ENCODE peak calls at places on chromosome 14, in seven cellular contexts. E, O, B, K, F, J and L are unnamed samples.

GRCh38 chr14:32327255-32327961 is 1.7 kb upstream of the AKAP6 start:
- DNase-seq in E (no peak), O (no peak), B (no peak), K (no peak), F (no peak), J (no peak), L (no peak)

GRCh38 chr14:69712637-69713088 is 54.3 kb upstream of the SRSF5 start:
- DNase-seq in E (no peak), O (peak), B (no peak), K (peak), F (peak), J (no peak), L (no peak)

GRCh38 chr14:83463500-83464098 is 1929.9 kb upstream of the SEL1L start:
- DNase-seq in E (no peak), O (peak), B (peak), K (peak), F (peak), J (no peak), L (no peak)

GRCh38 chr14:91261115-91261514 is 16.6 kb upstream of the GPR68 start:
- DNase-seq in E (no peak), O (no peak), B (no peak), K (no peak), F (no peak), J (no peak), L (no peak)

GRCh38 chr14:104715416-104715815 is 8.6 kb upstream of the ADSS1 start:
- DNase-seq in E (no peak), O (no peak), B (no peak), K (no peak), F (no peak), J (no peak), L (no peak)

GRCh38 chr14:93712838-93713724 is 75.2 kb downstream of the PRIMA1 start:
- DNase-seq in E (no peak), O (no peak), B (no peak), K (no peak), F (no peak), J (peak), L (peak)

GRCh38 chr14:69002069-69002468 is 23.0 kb upstream of the ACTN1 start:
- DNase-seq in E (no peak), O (no peak), B (no peak), K (peak), F (peak), J (no peak), L (no peak)

GRCh38 chr14:32724864-32725550 is 213.7 kb upstream of the NPAS3 start:
- DNase-seq in E (peak), O (no peak), B (no peak), K (no peak), F (no peak), J (no peak), L (peak)

GRCh38 chr14:77593501-77593911 is 22.9 kb downstream of the SPTLC2 start:
- DNase-seq in E (no peak), O (no peak), B (no peak), K (no peak), F (no peak), J (no peak), L (no peak)

GRCh38 chr14:59728294-59728693 is 142.3 kb downstream of the RTN1 start:
- DNase-seq in E (no peak), O (peak), B (no peak), K (no peak), F (no peak), J (no peak), L (no peak)

GRCh38 chr14:73723411-73723798 is 9.2 kb upstream of the PNMA1 start:
- DNase-seq in E (peak), O (no peak), B (no peak), K (no peak), F (no peak), J (no peak), L (no peak)

GRCh38 chr14:20417250-20418186 is 4.2 kb upstream of the TEP1 start:
- DNase-seq in E (no peak), O (no peak), B (no peak), K (no peak), F (no peak), J (no peak), L (no peak)

GRCh38 chr14:49621114-49621881 is 699 bp downstream of the MGAT2 start:
- DNase-seq in E (no peak), O (peak), B (peak), K (peak), F (peak), J (no peak), L (peak)

GRCh38 chr14:55609681-55610080 is 29.7 kb downstream of the KTN1 start:
- DNase-seq in E (no peak), O (no peak), B (no peak), K (no peak), F (no peak), J (no peak), L (no peak)

GRCh38 chr14:50037837-50038236 is 78.5 kb downstream of the VCPKMT start:
- DNase-seq in E (no peak), O (no peak), B (no peak), K (no peak), F (no peak), J (no peak), L (no peak)

GRCh38 chr14:81319946-81320345 is 80.2 kb downstream of the STON2 start:
- DNase-seq in E (no peak), O (no peak), B (no peak), K (no peak), F (no peak), J (no peak), L (no peak)

GRCh38 chr14:103616635-103617300 is 12.2 kb upstream of the KLC1 start:
- DNase-seq in E (no peak), O (no peak), B (no peak), K (no peak), F (no peak), J (no peak), L (no peak)

GRCh38 chr14:92513204-92513965 is at the start of gene RIN3:
- DNase-seq in E (no peak), O (peak), B (peak), K (peak), F (peak), J (no peak), L (no peak)

GRCh38 chr14:97408937-97409860 is 612.0 kb downstream of the VRK1 start:
- DNase-seq in E (no peak), O (no peak), B (no peak), K (no peak), F (no peak), J (no peak), L (no peak)

DNA sequence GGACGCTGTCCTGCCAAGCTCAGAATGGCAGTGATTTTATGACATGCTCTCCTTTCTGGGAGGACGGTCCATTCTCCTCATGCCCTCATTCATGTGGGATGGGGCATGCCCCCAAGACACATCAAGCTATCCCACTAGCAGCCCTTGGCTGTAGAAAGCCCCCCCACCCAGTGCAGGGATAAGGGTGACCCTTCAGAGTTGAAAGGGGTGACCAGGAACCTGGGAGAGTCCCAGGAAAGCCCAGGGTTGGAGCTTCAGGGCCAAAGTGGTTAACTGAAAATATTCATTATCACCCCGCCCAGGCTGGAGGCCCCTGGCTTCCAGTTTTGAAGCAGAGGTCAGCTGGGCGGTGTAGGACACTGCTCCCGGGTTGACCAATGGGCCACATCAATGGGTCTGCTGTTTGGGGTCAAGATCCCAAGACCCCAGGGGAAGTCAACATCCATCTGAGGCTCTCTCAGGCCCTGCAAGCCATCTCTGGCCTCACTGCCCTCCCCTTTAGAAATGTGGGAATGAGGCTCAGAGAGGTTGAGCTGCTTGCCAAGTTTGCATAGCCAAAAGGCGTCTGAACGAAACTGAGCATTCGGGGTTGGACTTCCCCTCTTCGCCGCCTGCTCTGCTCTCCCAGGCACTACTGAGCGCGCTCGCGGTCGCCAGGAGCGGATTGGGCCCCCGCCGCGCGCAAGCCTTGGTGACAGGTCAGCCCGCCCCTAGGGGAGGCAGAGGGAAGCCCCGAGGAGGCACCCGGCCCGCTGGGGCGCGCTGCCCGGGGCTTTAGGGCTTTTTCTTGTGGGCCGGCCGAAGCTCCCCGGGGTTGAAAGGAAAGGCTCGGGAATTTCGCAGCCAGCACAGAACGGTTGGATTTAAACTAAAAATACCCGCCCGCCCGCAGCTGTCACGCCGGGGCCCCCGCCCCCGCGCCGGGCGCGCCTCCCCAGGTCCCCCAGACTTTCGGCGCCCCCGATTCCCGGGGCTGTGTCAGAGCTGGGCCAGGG is 630 bp downstream of the SYNE3 start:
- DNase-seq in E (no peak), O (peak), B (peak), K (peak), F (peak), J (no peak), L (no peak)
- TF ChIP-seq CTCF in E (peak), O (no peak), B (peak), K (peak), F (peak), J (no peak), L (peak)

GRCh38 chr14:53151867-53152626 is 1.1 kb downstream of the DDHD1 start:
- DNase-seq in E (peak), O (peak), B (peak), K (peak), F (peak), J (peak), L (peak)
- TF ChIP-seq CTCF in E (no peak), O (no peak), B (peak), K (peak), F (no peak), J (no peak), L (peak)

DNA sequence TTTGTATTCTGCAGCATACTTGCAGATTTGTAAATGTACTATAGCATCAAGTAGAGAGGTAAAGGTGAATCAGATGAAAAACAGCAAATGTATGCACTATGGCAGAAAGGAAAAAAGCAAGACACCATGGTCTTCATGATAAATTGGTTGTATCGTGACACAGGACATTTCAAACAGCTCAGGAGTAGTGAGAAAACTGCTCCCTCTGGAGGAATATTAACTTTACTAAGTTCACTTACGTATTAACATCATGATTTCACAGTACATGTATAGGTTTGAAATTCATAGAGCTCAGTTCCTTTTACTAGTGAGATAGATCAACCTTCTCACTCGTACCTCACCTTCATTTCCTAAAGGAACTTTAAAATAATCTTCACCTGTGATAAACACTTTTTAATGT is 6.5 kb downstream of the MBIP start:
- DNase-seq in E (no peak), O (no peak), B (no peak), K (no peak), F (no peak), J (no peak), L (no peak)
- TF ChIP-seq CTCF in E (peak), O (no peak), B (no peak), K (no peak), F (no peak), J (no peak), L (peak)

GRCh38 chr14:22836301-22837058 is at the start of gene MMP14:
- DNase-seq in E (no peak), O (peak), B (peak), K (peak), F (peak), J (no peak), L (peak)
- TF ChIP-seq CTCF in E (peak), O (no peak), B (peak), K (peak), F (peak), J (no peak), L (peak)

GRCh38 chr14:37181441-37181840 is 9.0 kb upstream of the SLC25A21 start:
- DNase-seq in E (no peak), O (no peak), B (no peak), K (no peak), F (no peak), J (no peak), L (no peak)

GRCh38 chr14:37186865-37187264 is 10.9 kb upstream of the MIPOL1 start:
- DNase-seq in E (no peak), O (no peak), B (no peak), K (no peak), F (no peak), J (no peak), L (no peak)

GRCh38 chr14:37179896-37180502 is 7.6 kb upstream of the SLC25A21 start:
- DNase-seq in E (no peak), O (no peak), B (no peak), K (no peak), F (no peak), J (no peak), L (no peak)

GRCh38 chr14:37187294-37187693 is 10.4 kb upstream of the MIPOL1 start:
- DNase-seq in E (no peak), O (no peak), B (no peak), K (no peak), F (no peak), J (no peak), L (no peak)

GRCh38 chr14:37185670-37186069 is 12.1 kb upstream of the MIPOL1 start:
- DNase-seq in E (no peak), O (no peak), B (no peak), K (no peak), F (no peak), J (no peak), L (no peak)
- TF ChIP-seq CTCF in E (no peak), O (no peak), B (no peak), K (no peak), F (no peak), J (no peak), L (no peak)

DNA sequence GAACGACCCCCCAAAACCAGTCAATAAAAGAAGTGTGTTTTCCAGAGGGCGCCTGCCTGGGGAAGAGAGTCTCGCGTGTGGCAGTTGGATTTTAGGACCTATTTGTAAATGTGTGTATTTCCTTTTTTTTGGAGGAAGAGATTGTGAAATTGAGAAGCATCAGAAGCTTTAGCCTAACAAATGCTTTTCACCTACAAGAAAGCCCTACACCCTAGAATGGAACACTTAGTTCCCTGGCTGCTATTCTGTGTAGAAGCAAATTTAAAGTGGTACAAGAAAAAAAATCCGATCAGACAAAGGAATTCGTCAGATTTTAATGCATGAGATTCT is 1.4 kb downstream of the RCOR1 start:
- DNase-seq in E (no peak), O (no peak), B (no peak), K (no peak), F (no peak), J (no peak), L (no peak)
- TF ChIP-seq CTCF in E (no peak), O (no peak), B (no peak), K (no peak), F (no peak), J (no peak), L (no peak)

DNA sequence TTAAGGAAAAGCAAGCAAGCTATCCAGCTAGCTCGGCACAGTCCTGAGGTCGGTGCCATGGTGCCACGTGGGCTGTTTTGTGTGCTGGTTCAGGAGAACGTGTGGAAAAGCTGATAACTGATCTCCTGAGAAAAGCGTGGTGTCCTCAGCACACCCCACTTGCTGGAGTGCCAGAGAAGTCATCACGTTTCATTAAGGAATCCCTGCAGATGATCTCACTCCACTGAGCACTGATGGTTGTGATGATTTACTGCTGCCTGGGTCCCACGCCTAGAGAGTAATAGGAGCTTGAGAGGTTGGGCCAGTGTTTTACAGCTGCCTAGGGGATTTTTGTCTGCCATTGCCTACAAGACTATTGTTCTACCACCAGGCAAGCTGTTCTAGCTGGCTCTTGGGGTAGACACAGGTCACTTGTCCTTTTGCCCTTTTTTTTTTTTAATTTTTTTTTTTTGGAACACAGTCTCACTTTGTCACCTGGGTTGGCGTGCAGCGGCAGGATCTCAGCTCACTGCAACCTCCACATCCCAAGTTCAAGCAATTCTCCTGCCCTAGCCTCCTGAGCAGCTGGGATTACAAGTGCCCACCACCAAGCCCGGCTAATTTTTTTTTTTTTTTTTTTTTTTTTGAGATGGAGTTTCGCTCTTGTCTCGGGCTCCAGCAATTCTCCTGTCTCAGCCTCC is 42.3 kb upstream of the EVL start:
- DNase-seq in E (no peak), O (no peak), B (no peak), K (no peak), F (no peak), J (no peak), L (no peak)
- TF ChIP-seq CTCF in E (no peak), O (no peak), B (no peak), K (no peak), F (no peak), J (no peak), L (no peak)

GRCh38 chr14:61281911-61282310 is 773 bp upstream of the TMEM30B start:
- DNase-seq in E (no peak), O (no peak), B (no peak), K (no peak), F (no peak), J (no peak), L (no peak)

GRCh38 chr14:61280092-61280525 is 1.0 kb downstream of the TMEM30B start:
- DNase-seq in E (no peak), O (no peak), B (no peak), K (no peak), F (peak), J (no peak), L (no peak)

GRCh38 chr14:61282746-61283145 is 1.6 kb upstream of the TMEM30B start:
- DNase-seq in E (no peak), O (no peak), B (no peak), K (no peak), F (no peak), J (no peak), L (no peak)

GRCh38 chr14:61281186-61281676 is at the start of gene TMEM30B:
- DNase-seq in E (no peak), O (no peak), B (peak), K (peak), F (peak), J (no peak), L (no peak)

GRCh38 chr14:61280526-61281185 is 482 bp downstream of the TMEM30B start:
- DNase-seq in E (no peak), O (peak), B (peak), K (peak), F (peak), J (no peak), L (peak)
- TF ChIP-seq CTCF in E (peak), O (peak), B (peak), K (peak), F (peak), J (no peak), L (peak)